ENCODE peak calls at places on chromosomes 11 and 22, in nine cellular contexts. S, K, D, I, A, L, X, V and M are unnamed samples.

GRCh38 chr22:40258463-40259046 is 80.8 kb downstream of the TNRC6B start:
- DNase-seq in L (no peak), A (no peak), V (no peak), D (no peak), X (no peak), K (no peak), I (peak), S (no peak), M (no peak)

GRCh38 chr11:115324569-115325432 is 179.4 kb downstream of the CADM1 start:
- DNase-seq in S (no peak), D (no peak), I (peak), X (peak), L (peak), A (no peak), K (peak), V (peak), M (peak)

GRCh38 chr22:45952553-45952952 is 24.4 kb downstream of the WNT7B start:
- DNase-seq in L (no peak), I (no peak), S (no peak), V (no peak), A (no peak), X (no peak), D (no peak), K (no peak), M (no peak)

GRCh38 chr11:7020183-7020917 is at the start of the genes NLRP14 and ZNF214:
- DNase-seq in A (peak), L (peak), D (peak), V (peak), I (no peak), K (peak), X (no peak), S (peak), M (peak)

GRCh38 chr11:16632295-16633200 is 105.9 kb upstream of the C11orf58 start:
- DNase-seq in L (peak), S (no peak), K (peak), A (no peak), I (no peak), V (no peak), D (no peak), X (no peak), M (no peak)

GRCh38 chr11:65014146-65014960 is at the start of gene ARL2:
- DNase-seq in I (peak), D (peak), S (peak), A (no peak), L (peak), V (peak), X (peak), K (peak), M (no peak)

GRCh38 chr11:115848614-115849013 is 344.4 kb upstream of the CADM1 start:
- DNase-seq in X (no peak), I (no peak), D (no peak), A (no peak), V (no peak), L (no peak), S (no peak), K (no peak), M (no peak)

GRCh38 chr11:107592256-107592655 is 1.3 kb downstream of the ELMOD1 start:
- DNase-seq in D (no peak), I (no peak), L (no peak), S (peak), X (no peak), V (no peak), A (no peak), K (no peak), M (no peak)

GRCh38 chr22:32206774-32207758 is 2.2 kb upstream of the RFPL2 start:
- DNase-seq in K (peak), S (peak), L (peak), D (no peak), I (peak), V (no peak), X (no peak), A (no peak), M (no peak)

GRCh38 chr22:47065756-47066615 is 303.5 kb downstream of the TBC1D22A start:
- DNase-seq in K (no peak), D (no peak), V (no peak), S (no peak), L (no peak), A (no peak), I (no peak), X (no peak), M (no peak)

GRCh38 chr11:31690041-31690440 is 121.1 kb downstream of the PAX6 start:
- DNase-seq in S (no peak), I (no peak), X (no peak), V (no peak), D (no peak), A (no peak), K (no peak), L (no peak), M (no peak)

GRCh38 chr11:44096360-44097188 is 1.1 kb downstream of the EXT2 start:
- DNase-seq in D (no peak), S (no peak), V (no peak), K (no peak), L (no peak), X (no peak), I (no peak), A (no peak), M (no peak)

GRCh38 chr11:5380740-5381342 is 2.8 kb upstream of the OR51M1 start:
- DNase-seq in D (no peak), V (peak), X (peak), K (no peak), L (peak), I (peak), S (peak), A (peak), M (peak)

GRCh38 chr11:111387318-111387863 is 8.3 kb upstream of the POU2AF1 start:
- DNase-seq in V (no peak), K (no peak), S (no peak), A (no peak), X (no peak), L (no peak), I (no peak), D (no peak), M (peak)

GRCh38 chr11:76859708-76860233 is 947 bp upstream of the ACER3 start:
- DNase-seq in K (no peak), X (no peak), L (no peak), S (no peak), D (no peak), A (no peak), V (no peak), I (no peak), M (no peak)